ENCODE peak calls at places on chromosomes 16 and 17, in seven cellular contexts. One of them, this sample, is unnamed.
A peak's percentile ranks its signal among the peaks of the same experiment; 100 is the strongest.

GRCh38 chr16:1343428-1344242 is 8.0 kb downstream of the TSR3 start:
- DNase-seq in Peyer's patch: peak; percentile 57
- DNase-seq in neural crest cell: no peak
- DNase-seq in left ventricle myocardium inferior: no peak
- DNase-seq in BJ: no peak
- DNase-seq in astrocyte of the cerebellum: no peak
- DNase-seq in psoas muscle: no peak
- DNase-seq in this sample: peak; percentile 83

GRCh38 chr16:82783933-82784566 is 157.3 kb downstream of the CDH13 start:
- DNase-seq in Peyer's patch: no peak
- DNase-seq in neural crest cell: no peak
- DNase-seq in left ventricle myocardium inferior: no peak
- DNase-seq in BJ: no peak
- DNase-seq in astrocyte of the cerebellum: no peak
- DNase-seq in psoas muscle: no peak
- DNase-seq in this sample: no peak

GRCh38 chr16:70688266-70688742 is 2.5 kb upstream of the MTSS2 start:
- DNase-seq in Peyer's patch: no peak
- DNase-seq in neural crest cell: no peak
- DNase-seq in left ventricle myocardium inferior: peak; percentile 70
- DNase-seq in BJ: no peak
- DNase-seq in astrocyte of the cerebellum: peak; percentile 28
- DNase-seq in psoas muscle: peak; percentile 89
- DNase-seq in this sample: peak; percentile 83

GRCh38 chr17:34424814-34425490 is 61.9 kb upstream of the CCL1 start:
- DNase-seq in Peyer's patch: no peak
- DNase-seq in neural crest cell: no peak
- DNase-seq in left ventricle myocardium inferior: no peak
- DNase-seq in BJ: no peak
- DNase-seq in astrocyte of the cerebellum: no peak
- DNase-seq in psoas muscle: no peak
- DNase-seq in this sample: peak; percentile 53

GRCh38 chr17:34637548-34638525 is 58.5 kb downstream of the TMEM132E start:
- DNase-seq in Peyer's patch: peak; percentile 87
- DNase-seq in neural crest cell: peak; percentile 89
- DNase-seq in left ventricle myocardium inferior: peak; percentile 74
- DNase-seq in BJ: peak; percentile 2
- DNase-seq in astrocyte of the cerebellum: peak; percentile 19
- DNase-seq in psoas muscle: peak; percentile 84
- DNase-seq in this sample: peak; percentile 89

GRCh38 chr17:19743101-19744100 is 4.7 kb downstream of the ALDH3A1 start:
- DNase-seq in Peyer's patch: no peak
- DNase-seq in neural crest cell: no peak
- DNase-seq in left ventricle myocardium inferior: no peak
- DNase-seq in BJ: no peak
- DNase-seq in astrocyte of the cerebellum: no peak
- DNase-seq in psoas muscle: no peak
- DNase-seq in this sample: no peak

GRCh38 chr17:38871247-38871991 is 1.6 kb downstream of the LASP1 start:
- DNase-seq in Peyer's patch: peak; percentile 94
- DNase-seq in neural crest cell: no peak
- DNase-seq in left ventricle myocardium inferior: peak; percentile 50
- DNase-seq in BJ: no peak
- DNase-seq in astrocyte of the cerebellum: no peak
- DNase-seq in psoas muscle: peak; percentile 70
- DNase-seq in this sample: no peak

GRCh38 chr16:10947211-10947787 is 2.9 kb downstream of the CLEC16A start:
- DNase-seq in Peyer's patch: no peak
- DNase-seq in neural crest cell: no peak
- DNase-seq in left ventricle myocardium inferior: no peak
- DNase-seq in BJ: no peak
- DNase-seq in astrocyte of the cerebellum: no peak
- DNase-seq in psoas muscle: no peak
- DNase-seq in this sample: no peak

GRCh38 chr16:3256146-3256875 is at the start of gene MEFV:
- DNase-seq in Peyer's patch: no peak
- DNase-seq in neural crest cell: no peak
- DNase-seq in left ventricle myocardium inferior: no peak
- DNase-seq in BJ: no peak
- DNase-seq in astrocyte of the cerebellum: no peak
- DNase-seq in psoas muscle: no peak
- DNase-seq in this sample: peak; percentile 61

GRCh38 chr17:17712268-17712924 is 31.1 kb downstream of the RAI1 start:
- DNase-seq in Peyer's patch: no peak
- DNase-seq in neural crest cell: no peak
- DNase-seq in left ventricle myocardium inferior: no peak
- DNase-seq in BJ: peak; percentile 76
- DNase-seq in astrocyte of the cerebellum: no peak
- DNase-seq in psoas muscle: no peak
- DNase-seq in this sample: no peak

GRCh38 chr16:59510008-59510424 is 775.9 kb upstream of the GOT2 start:
- DNase-seq in Peyer's patch: no peak
- DNase-seq in neural crest cell: no peak
- DNase-seq in left ventricle myocardium inferior: no peak
- DNase-seq in BJ: no peak
- DNase-seq in astrocyte of the cerebellum: no peak
- DNase-seq in psoas muscle: no peak
- DNase-seq in this sample: no peak

GRCh38 chr16:66905633-66906539 is 12.8 kb downstream of the CDH16 start:
- DNase-seq in Peyer's patch: peak; percentile 88
- DNase-seq in neural crest cell: no peak
- DNase-seq in left ventricle myocardium inferior: peak; percentile 79
- DNase-seq in BJ: no peak
- DNase-seq in astrocyte of the cerebellum: no peak
- DNase-seq in psoas muscle: no peak
- DNase-seq in this sample: peak; percentile 46

GRCh38 chr16:65548470-65548869 is 426.6 kb upstream of the CDH11 start:
- DNase-seq in Peyer's patch: no peak
- DNase-seq in neural crest cell: no peak
- DNase-seq in left ventricle myocardium inferior: no peak
- DNase-seq in BJ: no peak
- DNase-seq in astrocyte of the cerebellum: peak; percentile 18
- DNase-seq in psoas muscle: no peak
- DNase-seq in this sample: no peak

GRCh38 chr17:68535903-68536302 is 23.7 kb downstream of the PRKAR1A start:
- DNase-seq in Peyer's patch: no peak
- DNase-seq in neural crest cell: no peak
- DNase-seq in left ventricle myocardium inferior: no peak
- DNase-seq in BJ: no peak
- DNase-seq in astrocyte of the cerebellum: no peak
- DNase-seq in psoas muscle: no peak
- DNase-seq in this sample: no peak

GRCh38 chr17:66954632-66955031 is 9.9 kb upstream of the CACNG4 start:
- DNase-seq in Peyer's patch: no peak
- DNase-seq in neural crest cell: no peak
- DNase-seq in left ventricle myocardium inferior: no peak
- DNase-seq in BJ: no peak
- DNase-seq in astrocyte of the cerebellum: no peak
- DNase-seq in psoas muscle: no peak
- DNase-seq in this sample: no peak

GRCh38 chr17:66957343-66957742 is 7.2 kb upstream of the CACNG4 start:
- DNase-seq in Peyer's patch: no peak
- DNase-seq in neural crest cell: no peak
- DNase-seq in left ventricle myocardium inferior: no peak
- DNase-seq in BJ: no peak
- DNase-seq in astrocyte of the cerebellum: no peak
- DNase-seq in psoas muscle: no peak
- DNase-seq in this sample: no peak

GRCh38 chr17:66955821-66956220 is 8.7 kb upstream of the CACNG4 start:
- DNase-seq in Peyer's patch: no peak
- DNase-seq in neural crest cell: no peak
- DNase-seq in left ventricle myocardium inferior: no peak
- DNase-seq in BJ: no peak
- DNase-seq in astrocyte of the cerebellum: no peak
- DNase-seq in psoas muscle: no peak
- DNase-seq in this sample: no peak

GRCh38 chr17:66957951-66958579 is 6.4 kb upstream of the CACNG4 start:
- DNase-seq in Peyer's patch: no peak
- DNase-seq in neural crest cell: no peak
- DNase-seq in left ventricle myocardium inferior: no peak
- DNase-seq in BJ: no peak
- DNase-seq in astrocyte of the cerebellum: no peak
- DNase-seq in psoas muscle: no peak
- DNase-seq in this sample: no peak

DNA sequence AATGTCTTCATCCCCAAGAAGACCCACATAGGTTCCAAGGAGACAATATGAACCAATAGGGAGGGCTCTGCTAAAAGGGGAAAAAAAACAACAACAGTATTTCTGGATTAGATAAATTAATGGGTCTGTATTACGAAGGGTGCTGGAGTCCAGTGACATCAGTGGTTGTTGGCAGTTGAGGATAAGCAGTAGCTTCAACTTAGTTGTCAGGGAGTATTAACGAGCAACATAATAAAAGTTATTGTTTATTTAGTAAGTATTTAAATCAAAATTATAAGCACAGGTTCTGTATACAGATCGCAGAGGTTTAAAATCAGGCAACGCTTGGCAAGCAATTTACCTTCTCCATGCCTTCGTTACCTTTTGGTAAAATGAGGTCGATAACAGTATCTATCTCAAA is 7.6 kb upstream of the CACNG4 start:
- DNase-seq in Peyer's patch: no peak
- DNase-seq in neural crest cell: no peak
- DNase-seq in left ventricle myocardium inferior: no peak
- DNase-seq in BJ: no peak
- DNase-seq in astrocyte of the cerebellum: no peak
- DNase-seq in psoas muscle: no peak
- DNase-seq in this sample: no peak
- TF ChIP-seq CTCF in Peyer's patch: no peak
- TF ChIP-seq CTCF in neural crest cell: no peak
- TF ChIP-seq CTCF in left ventricle myocardium inferior: no peak
- TF ChIP-seq CTCF in BJ: no peak
- TF ChIP-seq CTCF in astrocyte of the cerebellum: no peak
- TF ChIP-seq CTCF in psoas muscle: no peak
- TF ChIP-seq CTCF in this sample: no peak

GRCh38 chr16:29011851-29012250 is 27.0 kb downstream of the LAT start:
- DNase-seq in Peyer's patch: no peak
- DNase-seq in neural crest cell: no peak
- DNase-seq in left ventricle myocardium inferior: no peak
- DNase-seq in BJ: no peak
- DNase-seq in astrocyte of the cerebellum: no peak
- DNase-seq in psoas muscle: no peak
- DNase-seq in this sample: no peak

GRCh38 chr16:29012913-29013641 is 28.2 kb downstream of the LAT start:
- DNase-seq in Peyer's patch: no peak
- DNase-seq in neural crest cell: no peak
- DNase-seq in left ventricle myocardium inferior: no peak
- DNase-seq in BJ: no peak
- DNase-seq in astrocyte of the cerebellum: no peak
- DNase-seq in psoas muscle: no peak
- DNase-seq in this sample: no peak

GRCh38 chr16:29009050-29009837 is 24.4 kb downstream of the LAT start:
- DNase-seq in Peyer's patch: no peak
- DNase-seq in neural crest cell: no peak
- DNase-seq in left ventricle myocardium inferior: no peak
- DNase-seq in BJ: no peak
- DNase-seq in astrocyte of the cerebellum: no peak
- DNase-seq in psoas muscle: no peak
- DNase-seq in this sample: no peak

GRCh38 chr16:29009838-29010166 is 24.9 kb downstream of the LAT start:
- DNase-seq in Peyer's patch: no peak
- DNase-seq in neural crest cell: no peak
- DNase-seq in left ventricle myocardium inferior: no peak
- DNase-seq in BJ: no peak
- DNase-seq in astrocyte of the cerebellum: no peak
- DNase-seq in psoas muscle: no peak
- DNase-seq in this sample: no peak

GRCh38 chr16:29011112-29011511 is 26.3 kb downstream of the LAT start:
- DNase-seq in Peyer's patch: no peak
- DNase-seq in neural crest cell: no peak
- DNase-seq in left ventricle myocardium inferior: no peak
- DNase-seq in BJ: no peak
- DNase-seq in astrocyte of the cerebellum: no peak
- DNase-seq in psoas muscle: no peak
- DNase-seq in this sample: no peak
- TF ChIP-seq CTCF in Peyer's patch: no peak
- TF ChIP-seq CTCF in neural crest cell: no peak
- TF ChIP-seq CTCF in left ventricle myocardium inferior: no peak
- TF ChIP-seq CTCF in BJ: no peak
- TF ChIP-seq CTCF in astrocyte of the cerebellum: no peak
- TF ChIP-seq CTCF in psoas muscle: no peak
- TF ChIP-seq CTCF in this sample: no peak

GRCh38 chr16:51410125-51410524 is 259.1 kb upstream of the SALL1 start:
- DNase-seq in Peyer's patch: no peak
- DNase-seq in neural crest cell: no peak
- DNase-seq in left ventricle myocardium inferior: no peak
- DNase-seq in BJ: no peak
- DNase-seq in astrocyte of the cerebellum: no peak
- DNase-seq in psoas muscle: no peak
- DNase-seq in this sample: no peak
- TF ChIP-seq CTCF in Peyer's patch: no peak
- TF ChIP-seq CTCF in neural crest cell: no peak
- TF ChIP-seq CTCF in left ventricle myocardium inferior: no peak
- TF ChIP-seq CTCF in BJ: no peak
- TF ChIP-seq CTCF in astrocyte of the cerebellum: no peak
- TF ChIP-seq CTCF in psoas muscle: no peak
- TF ChIP-seq CTCF in this sample: no peak

GRCh38 chr17:40418428-40418706 is 671 bp upstream of the TOP2A start:
- DNase-seq in Peyer's patch: peak; percentile 58
- DNase-seq in neural crest cell: no peak
- DNase-seq in left ventricle myocardium inferior: no peak
- DNase-seq in BJ: no peak
- DNase-seq in astrocyte of the cerebellum: no peak
- DNase-seq in psoas muscle: peak; percentile 60
- DNase-seq in this sample: no peak

GRCh38 chr17:40419559-40420331 is 2.0 kb upstream of the TOP2A start:
- DNase-seq in Peyer's patch: peak; percentile 40
- DNase-seq in neural crest cell: peak; percentile 27
- DNase-seq in left ventricle myocardium inferior: no peak
- DNase-seq in BJ: no peak
- DNase-seq in astrocyte of the cerebellum: no peak
- DNase-seq in psoas muscle: no peak
- DNase-seq in this sample: no peak

GRCh38 chr17:40425741-40426140 is 8.0 kb upstream of the TOP2A start:
- DNase-seq in Peyer's patch: peak; percentile 37
- DNase-seq in neural crest cell: no peak
- DNase-seq in left ventricle myocardium inferior: no peak
- DNase-seq in BJ: no peak
- DNase-seq in astrocyte of the cerebellum: no peak
- DNase-seq in psoas muscle: no peak
- DNase-seq in this sample: no peak

GRCh38 chr17:40427002-40427491 is 9.4 kb upstream of the TOP2A start:
- DNase-seq in Peyer's patch: peak; percentile 38
- DNase-seq in neural crest cell: no peak
- DNase-seq in left ventricle myocardium inferior: no peak
- DNase-seq in BJ: no peak
- DNase-seq in astrocyte of the cerebellum: no peak
- DNase-seq in psoas muscle: no peak
- DNase-seq in this sample: no peak

GRCh38 chr17:40422990-40423611 is 5.4 kb upstream of the TOP2A start:
- DNase-seq in Peyer's patch: no peak
- DNase-seq in neural crest cell: no peak
- DNase-seq in left ventricle myocardium inferior: no peak
- DNase-seq in BJ: no peak
- DNase-seq in astrocyte of the cerebellum: no peak
- DNase-seq in psoas muscle: no peak
- DNase-seq in this sample: no peak
- TF ChIP-seq CTCF in Peyer's patch: no peak
- TF ChIP-seq CTCF in neural crest cell: no peak
- TF ChIP-seq CTCF in left ventricle myocardium inferior: no peak
- TF ChIP-seq CTCF in BJ: no peak
- TF ChIP-seq CTCF in astrocyte of the cerebellum: peak; percentile 8
- TF ChIP-seq CTCF in psoas muscle: no peak
- TF ChIP-seq CTCF in this sample: no peak